ENCODE peak calls at places on chromosomes 3 and 15, in four cellular contexts. N, A, C and K are unnamed samples. For H3K9me1, the result is how much of the 10 kb centered on the place peaks cover.

GRCh38 chr3:22608721-22609120 is 594.4 kb upstream of the UBE2E2 start:
- DNase-seq in A (no peak), N (no peak), C (no peak), K (no peak)

GRCh38 chr15:70344666-70345065 is 246.9 kb upstream of the TLE3 start:
- DNase-seq in N (no peak), C (no peak), A (no peak), K (no peak)

GRCh38 chr3:72696815-72697214 is 151.4 kb downstream of the SHQ1 start:
- DNase-seq in N (no peak), C (no peak), A (no peak), K (no peak)

GRCh38 chr3:188037965-188038581 is 115.9 kb upstream of the LPP start:
- DNase-seq in N (no peak), A (peak), C (no peak), K (no peak)

GRCh38 chr3:175956964-175957363 is 1097.8 kb downstream of the NAALADL2 start:
- DNase-seq in A (peak), C (no peak), N (no peak), K (no peak)

GRCh38 chr3:126537730-126538281 is 13.9 kb downstream of the CHST13 start:
- DNase-seq in C (no peak), N (no peak), A (no peak), K (no peak)

GRCh38 chr3:138675393-138675792 is 66.8 kb downstream of the FAIM start:
- DNase-seq in N (no peak), A (peak), C (no peak), K (no peak)

GRCh38 chr15:68817304-68818087 is 3.2 kb downstream of the ANP32A start:
- DNase-seq in C (no peak), A (peak), N (peak), K (peak)

GRCh38 chr3:103889675-103890074 is 1454.9 kb downstream of the ZPLD1 start:
- DNase-seq in N (no peak), A (no peak), C (no peak), K (no peak)

GRCh38 chr15:89112341-89112971 is 24.2 kb downstream of the ABHD2 start:
- DNase-seq in A (peak), N (no peak), C (no peak), K (peak)

GRCh38 chr3:123816673-123817207 is 67.4 kb downstream of the MYLK start:
- DNase-seq in N (no peak), A (peak), C (no peak), K (no peak)

GRCh38 chr3:155958676-155959075 is 88.2 kb downstream of the GMPS start:
- DNase-seq in C (no peak), N (no peak), A (no peak), K (no peak)

GRCh38 chr3:182397164-182397563 is 396.1 kb upstream of the ATP11B start:
- DNase-seq in A (no peak), C (no peak), N (no peak), K (no peak)

GRCh38 chr3:170307998-170308398 is 49.5 kb upstream of the SKIL start:
- DNase-seq in A (peak), N (no peak), C (no peak), K (no peak)

GRCh38 chr3:60393946-60394345 is 857.3 kb downstream of the FHIT start:
- DNase-seq in A (no peak), C (no peak), N (no peak), K (no peak)

GRCh38 chr3:43497905-43498365 is 123.9 kb downstream of the ANO10 start:
- DNase-seq in C (no peak), A (peak), N (no peak), K (peak)

GRCh38 chr3:67067251-67067650 is 69.1 kb downstream of the KBTBD8 start:
- DNase-seq in N (no peak), A (no peak), C (no peak), K (no peak)

GRCh38 chr15:56760186-56760585 is 26.9 kb upstream of the ZNF280D start:
- DNase-seq in N (no peak), C (peak), A (peak), K (peak)

GRCh38 chr15:70474682-70475438 is 288.5 kb downstream of the UACA start:
- DNase-seq in N (no peak), C (peak), A (peak), K (peak)

GRCh38 chr3:29597376-29598008 is 316.6 kb downstream of the RBMS3 start:
- DNase-seq in N (no peak), A (peak), C (no peak), K (no peak)

GRCh38 chr3:87307805-87308204 is 31.4 kb upstream of the POU1F1 start:
- DNase-seq in A (no peak), C (no peak), N (no peak), K (no peak)

GRCh38 chr3:69541059-69541471 is 155.2 kb upstream of the FRMD4B start:
- DNase-seq in C (peak), A (no peak), N (no peak), K (no peak)

GRCh38 chr15:43541785-43542184 is 24.4 kb downstream of the MAP1A start:
- DNase-seq in A (peak), N (no peak), C (no peak), K (no peak)

GRCh38 chr3:111238896-111239295 is 167.3 kb downstream of the NECTIN3 start:
- DNase-seq in N (no peak), C (no peak), A (no peak), K (no peak)
- H3K9me1 ChIP-seq in N (under half), C (under half), A (under half), K (under half)

GRCh38 chr15:96054029-96054428 is 276.5 kb upstream of the NR2F2 start:
- DNase-seq in A (no peak), C (no peak), N (no peak), K (no peak)

GRCh38 chr15:96052154-96052553 is 278.3 kb upstream of the NR2F2 start:
- DNase-seq in A (no peak), C (no peak), N (no peak), K (no peak)

GRCh38 chr15:96052572-96053038 is 277.9 kb upstream of the NR2F2 start:
- DNase-seq in C (no peak), A (no peak), N (no peak), K (no peak)

GRCh38 chr15:96053039-96054021 is 277.2 kb upstream of the NR2F2 start:
- DNase-seq in C (no peak), A (no peak), N (peak), K (peak)

GRCh38 chr15:96054606-96055005 is 275.9 kb upstream of the NR2F2 start:
- DNase-seq in A (peak), C (no peak), N (no peak), K (no peak)
- H3K9me1 ChIP-seq in A (under half), C (under half), N (under half), K (under half)

DNA sequence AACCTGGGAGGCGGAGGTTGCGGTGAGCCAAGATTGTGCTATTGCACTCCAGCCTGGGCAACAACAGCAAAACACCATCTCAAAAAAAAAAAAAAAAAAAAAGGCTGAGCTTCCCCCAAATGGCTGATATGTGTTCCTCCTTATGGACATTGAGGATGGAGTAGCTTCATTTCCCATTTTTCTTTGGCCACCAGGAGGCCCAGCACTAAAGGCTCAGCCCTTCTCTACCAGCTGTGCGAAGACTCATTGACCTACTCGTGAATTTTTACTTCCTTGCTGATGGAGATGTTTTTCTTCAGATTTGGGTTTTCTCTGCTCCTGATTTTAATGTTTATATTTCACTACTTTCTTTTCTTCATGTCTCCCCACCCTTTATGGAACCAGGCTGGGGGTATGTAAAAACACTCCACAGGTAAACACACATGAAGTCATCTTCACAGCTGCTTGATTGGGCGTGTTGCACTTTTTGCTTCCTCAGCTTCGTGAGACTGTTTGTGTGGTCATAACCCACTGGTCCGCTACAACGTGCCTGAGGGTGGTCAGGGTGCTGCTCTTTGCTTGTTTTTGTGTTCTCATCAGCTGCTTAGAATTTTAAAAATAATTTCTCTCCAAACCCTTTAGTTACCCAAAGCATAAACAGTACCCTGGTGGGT is 13.5 kb downstream of the SEMA4B start:
- DNase-seq in N (no peak), A (no peak), C (no peak), K (no peak)
- H3K9me1 ChIP-seq in N (under half), A (under half), C (under half), K (under half)

DNA sequence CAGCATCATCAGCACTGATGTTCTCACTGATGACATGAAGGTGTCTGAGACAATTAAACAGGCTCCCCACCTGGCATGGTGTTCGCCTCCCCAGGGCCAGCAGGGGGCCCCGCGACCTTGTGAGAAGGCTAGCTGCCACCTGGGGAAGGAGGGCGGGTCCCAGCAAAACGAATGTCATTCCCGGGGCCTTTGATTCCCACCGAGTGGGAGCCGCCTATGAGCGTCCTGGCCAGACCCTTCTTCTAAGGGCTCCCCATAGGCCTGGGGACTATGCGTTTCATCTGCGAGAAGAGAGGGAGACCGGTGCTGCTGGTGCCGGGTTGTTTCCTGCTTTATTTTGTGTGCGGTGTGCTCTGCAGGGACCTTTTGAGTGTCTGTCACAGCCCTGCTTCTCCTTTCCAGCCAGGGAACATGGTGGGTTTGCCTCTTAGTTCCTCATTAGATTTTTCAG is 20.5 kb upstream of the MINDY4B start:
- DNase-seq in N (peak), C (no peak), A (peak), K (peak)
- H3K9me1 ChIP-seq in N (under half), C (under half), A (under half), K (under half)

GRCh38 chr3:174859756-174860155 is 622 bp downstream of the NAALADL2 start:
- DNase-seq in N (no peak), C (no peak), A (no peak), K (no peak)
- H3K9me1 ChIP-seq in N (under half), C (under half), A (under half), K (under half)